ENCODE peak calls at places on chromosome 2, in ten cellular contexts. G, K, S, A, E, I, C, N, Z and M are unnamed samples.

GRCh38 chr2:14723684-14724083 is 91.2 kb downstream of the LRATD1 start:
- DNase-seq in G (no peak), K (no peak), S (no peak), A (no peak), E (no peak), I (no peak), C (no peak), N (no peak), Z (no peak), M (no peak)

GRCh38 chr2:202376460-202377307 is 557 bp downstream of the BMPR2 start:
- DNase-seq in G (peak; percentile 74), K (no peak), S (peak; percentile 2), A (peak; percentile 62), E (peak; percentile 48), I (peak; percentile 47), C (no peak), N (no peak), Z (peak; percentile 36), M (no peak)

GRCh38 chr2:105317937-105318336 is 11.6 kb downstream of the TGFBRAP1 start:
- DNase-seq in G (no peak), K (no peak), S (no peak), A (no peak), E (no peak), I (no peak), C (no peak), N (no peak), Z (no peak), M (no peak)

GRCh38 chr2:225122582-225123486 is 80.6 kb upstream of the DOCK10 start:
- DNase-seq in G (peak; percentile 56), K (no peak), S (peak; percentile 3), A (peak; percentile 31), E (no peak), I (no peak), C (peak; percentile 37), N (peak; percentile 7), Z (no peak), M (no peak)

GRCh38 chr2:180385601-180386201 is 378.6 kb upstream of the CWC22 start:
- DNase-seq in G (peak; percentile 88), K (no peak), S (no peak), A (no peak), E (peak; percentile 28), I (no peak), C (peak; percentile 69), N (no peak), Z (no peak), M (no peak)

GRCh38 chr2:64609229-64609994 is 44.3 kb downstream of the SERTAD2 start:
- DNase-seq in G (peak; percentile 84), K (no peak), S (peak; percentile 73), A (peak; percentile 75), E (peak; percentile 61), I (peak; percentile 77), C (no peak), N (peak; percentile 82), Z (peak; percentile 50), M (no peak)

GRCh38 chr2:225842939-225843338 is 443.4 kb downstream of the NYAP2 start:
- DNase-seq in G (peak; percentile 54), K (no peak), S (no peak), A (no peak), E (no peak), I (no peak), C (no peak), N (no peak), Z (no peak), M (no peak)

GRCh38 chr2:205103699-205104098 is 558.4 kb downstream of the PARD3B start:
- DNase-seq in G (no peak), K (no peak), S (no peak), A (no peak), E (no peak), I (no peak), C (no peak), N (no peak), Z (no peak), M (no peak)

DNA sequence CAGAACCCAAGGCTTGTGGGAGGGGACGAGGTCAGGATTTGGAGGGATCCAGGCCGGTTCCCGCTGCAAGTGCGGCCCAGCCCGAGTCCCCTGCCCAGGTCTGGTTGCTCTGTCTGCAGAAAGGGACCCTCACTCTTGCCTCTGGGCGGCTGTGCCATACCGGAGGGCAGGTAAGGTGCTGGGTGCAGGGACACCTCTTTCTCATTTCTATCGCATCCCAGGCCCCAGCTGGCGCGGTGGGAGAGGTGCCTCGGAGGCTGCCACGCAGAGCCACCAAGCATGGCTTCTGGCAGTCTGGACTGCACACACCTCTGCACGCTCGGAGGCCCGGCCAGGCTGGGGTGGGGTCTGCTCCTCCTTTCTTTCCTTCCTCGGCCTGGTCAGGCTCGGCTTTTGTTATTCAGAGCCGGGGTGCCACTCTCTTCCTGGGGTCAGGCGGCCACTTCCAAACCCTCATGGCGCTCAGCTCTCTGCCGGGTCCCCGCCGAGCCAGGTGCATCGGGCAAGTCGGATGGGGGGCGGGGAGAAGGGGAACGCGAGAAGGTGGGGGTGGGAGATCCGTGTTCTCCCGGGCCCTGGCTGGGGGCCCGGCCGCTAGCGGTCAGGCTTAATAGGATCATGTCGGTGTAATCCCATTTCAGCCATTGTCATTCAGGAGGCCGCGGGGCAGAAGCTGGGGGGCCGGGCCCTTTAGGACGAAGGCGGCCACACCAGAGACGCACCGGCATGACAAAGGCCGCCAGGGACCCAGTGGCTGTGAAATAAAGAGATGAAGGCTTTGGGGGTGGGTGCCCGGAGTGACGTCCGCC is 9.0 kb downstream of the GBX2 start:
- DNase-seq in G (no peak), K (no peak), S (no peak), A (no peak), E (no peak), I (no peak), C (no peak), N (peak; percentile 91), Z (no peak), M (no peak)
- H3K27me3 ChIP-seq in G (peaks cover 48% of the 10 kb centered on the region), K (peaks cover 86% of the 10 kb centered on the region), S (peaks cover 4% of the 10 kb centered on the region), A (no peaks in the 10 kb centered on the region), E (no peaks in the 10 kb centered on the region), I (peaks cover 83% of the 10 kb centered on the region), C (peaks cover 9% of the 10 kb centered on the region), N (peaks cover 100% of the 10 kb centered on the region), Z (no peaks in the 10 kb centered on the region), M (peaks cover 51% of the 10 kb centered on the region)

DNA sequence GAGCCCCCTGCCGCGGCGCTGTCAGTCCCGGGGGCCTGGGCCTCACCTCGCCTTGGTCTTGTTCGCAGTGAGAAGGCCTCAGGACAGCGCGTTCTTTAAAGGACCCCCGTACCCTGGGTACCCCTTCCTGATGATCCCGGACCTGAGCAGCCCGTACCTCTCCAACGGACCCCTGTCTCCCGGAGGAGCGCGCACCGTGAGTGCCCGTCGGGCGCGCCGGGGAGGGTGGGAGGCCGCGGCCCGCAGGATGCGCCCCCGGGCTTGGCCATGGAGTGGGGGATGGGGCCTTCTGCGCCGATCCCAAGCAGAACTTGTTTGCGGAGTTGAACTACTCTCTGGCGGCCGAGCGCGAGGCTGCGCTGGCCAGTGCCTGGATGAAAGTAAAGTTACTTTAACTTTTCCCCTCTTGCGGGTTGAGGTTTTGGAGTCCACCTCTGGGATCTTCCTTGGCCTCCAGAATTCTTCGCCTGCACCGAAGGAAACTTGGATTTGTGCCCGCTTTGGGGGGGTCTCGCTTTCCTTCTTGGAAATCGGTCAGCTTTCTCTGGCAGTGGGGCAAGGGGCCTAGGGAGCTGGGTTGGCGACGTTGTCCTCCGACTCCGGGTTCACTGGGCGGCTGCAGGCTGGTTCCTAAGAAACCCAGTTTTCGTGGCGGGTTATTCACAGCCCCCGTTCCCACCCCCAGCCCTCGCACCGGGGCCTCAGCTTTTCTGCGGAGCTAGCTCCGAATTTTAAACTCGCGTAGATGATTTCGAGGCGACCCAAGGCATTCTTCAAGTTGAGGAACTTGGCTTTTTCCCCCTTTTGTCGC is 1.3 kb downstream of the TCF7L1 start:
- DNase-seq in G (peak; percentile 68), K (no peak), S (no peak), A (peak; percentile 42), E (no peak), I (peak; percentile 57), C (no peak), N (peak; percentile 66), Z (no peak), M (no peak)
- H3K4me3 ChIP-seq in G (peak overlapping the region; percentile 75), K (peak overlapping the region; percentile 88), S (no peak overlapping the region), A (no peak overlapping the region), E (peak overlapping the region; percentile 53), I (peak overlapping the region; percentile 90), C (peak overlapping the region; percentile 73), N (peak overlapping the region; percentile 76), Z (no peak overlapping the region), M (peak overlapping the region; percentile 81)

GRCh38 chr2:31134450-31134849 is 3.8 kb downstream of the GALNT14 start:
- DNase-seq in G (no peak), K (no peak), S (no peak), A (no peak), E (no peak), I (no peak), C (no peak), N (no peak), Z (no peak), M (no peak)

GRCh38 chr2:31137211-31138036 is 816 bp downstream of the GALNT14 start:
- DNase-seq in G (peak; percentile 47), K (peak; percentile 38), S (no peak), A (peak; percentile 19), E (peak; percentile 12), I (no peak), C (no peak), N (peak; percentile 60), Z (no peak), M (no peak)

GRCh38 chr2:31136732-31137131 is 1.5 kb downstream of the GALNT14 start:
- DNase-seq in G (no peak), K (no peak), S (no peak), A (no peak), E (no peak), I (no peak), C (no peak), N (no peak), Z (no peak), M (no peak)

GRCh38 chr2:31138037-31138962 is at the start of gene GALNT14:
- DNase-seq in G (peak; percentile 82), K (peak; percentile 51), S (peak; percentile 9), A (peak; percentile 63), E (peak; percentile 72), I (peak; percentile 59), C (peak; percentile 16), N (peak; percentile 78), Z (no peak), M (no peak)

DNA sequence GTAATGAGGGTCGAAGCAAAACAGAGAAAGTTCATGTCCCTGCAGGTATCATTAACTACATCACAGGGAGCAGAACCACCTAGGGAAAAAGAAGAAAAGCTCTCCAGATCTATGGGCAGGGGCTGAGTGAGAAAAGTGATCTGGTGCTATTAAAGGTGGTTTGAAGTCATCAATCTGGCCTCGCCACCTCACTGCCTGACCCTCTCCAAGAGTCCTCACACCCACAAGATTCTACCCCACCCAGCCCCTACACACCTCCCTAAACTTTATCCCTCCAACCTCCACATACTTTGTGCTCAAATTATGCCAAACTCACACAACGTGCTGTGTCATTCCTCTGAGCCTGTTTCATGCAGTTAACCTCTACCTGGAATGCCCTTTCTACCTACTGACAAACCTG is 2.2 kb downstream of the GALNT14 start:
- DNase-seq in G (no peak), K (no peak), S (no peak), A (no peak), E (no peak), I (no peak), C (no peak), N (no peak), Z (no peak), M (no peak)
- H3K27me3 ChIP-seq in G (peaks cover 16% of the 10 kb centered on the region), K (peaks cover 32% of the 10 kb centered on the region), S (peaks cover 24% of the 10 kb centered on the region), A (no peaks in the 10 kb centered on the region), E (peaks cover 14% of the 10 kb centered on the region), I (peaks cover 62% of the 10 kb centered on the region), C (peaks cover 14% of the 10 kb centered on the region), N (peaks cover 68% of the 10 kb centered on the region), Z (peaks cover 35% of the 10 kb centered on the region), M (no peaks in the 10 kb centered on the region)

GRCh38 chr2:84874381-84875212 is 6.3 kb downstream of the TRABD2A start:
- DNase-seq in G (peak; percentile 57), K (no peak), S (no peak), A (no peak), E (no peak), I (no peak), C (peak; percentile 22), N (no peak), Z (no peak), M (no peak)

GRCh38 chr2:84876369-84876768 is 4.5 kb downstream of the TRABD2A start:
- DNase-seq in G (no peak), K (no peak), S (no peak), A (no peak), E (no peak), I (no peak), C (no peak), N (no peak), Z (no peak), M (no peak)

GRCh38 chr2:84875213-84875560 is 5.7 kb downstream of the TRABD2A start:
- DNase-seq in G (peak; percentile 7), K (no peak), S (no peak), A (no peak), E (no peak), I (no peak), C (no peak), N (no peak), Z (no peak), M (no peak)

GRCh38 chr2:84870306-84870705 is 10.6 kb downstream of the TRABD2A start:
- DNase-seq in G (no peak), K (no peak), S (no peak), A (no peak), E (no peak), I (no peak), C (no peak), N (no peak), Z (no peak), M (no peak)

DNA sequence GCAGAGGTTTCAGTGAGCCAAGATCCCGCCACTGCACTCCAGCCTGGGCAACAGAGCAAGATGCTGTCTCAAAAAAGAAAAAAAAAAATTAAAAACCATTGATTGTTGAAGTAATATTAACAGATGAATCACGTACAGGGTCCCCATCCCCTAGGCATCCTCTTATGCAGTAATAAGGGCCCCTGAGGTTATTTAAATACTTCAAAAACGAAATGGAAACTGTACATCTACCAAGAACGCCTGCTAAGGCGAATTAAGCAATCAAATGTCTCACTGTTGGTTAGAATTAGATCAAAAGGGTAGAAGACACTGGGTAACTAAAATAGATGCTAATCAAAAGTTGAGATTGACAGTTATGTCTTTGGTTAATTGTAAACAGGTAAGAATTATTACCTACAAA is 7.5 kb downstream of the TRABD2A start:
- DNase-seq in G (no peak), K (no peak), S (no peak), A (no peak), E (no peak), I (no peak), C (no peak), N (no peak), Z (no peak), M (no peak)
- H3K4me3 ChIP-seq in G (no peak overlapping the region), K (no peak overlapping the region), S (no peak overlapping the region), A (no peak overlapping the region), E (no peak overlapping the region), I (no peak overlapping the region), C (no peak overlapping the region), N (no peak overlapping the region), Z (peak overlapping the region; percentile 21), M (no peak overlapping the region)